ENCODE peak calls at places on chromosomes 12 and 14, in ten cellular contexts. One of them, this sample, is unnamed.

GRCh38 chr12:1302471-1302870 is 291.9 kb downstream of the FBXL14 start:
- DNase-seq in CD8-positive, alpha-beta memory T cell: no peak
- DNase-seq in heart left ventricle: no peak
- DNase-seq in NB4: no peak
- DNase-seq in activated CD4-positive, alpha-beta T cell treated with anti-CD3 and anti-CD28 coated beads for 24 hours: no peak
- DNase-seq in AG09319: no peak
- DNase-seq in AG10803: no peak
- DNase-seq in amniotic stem cell: no peak
- DNase-seq in fibroblast of lung: no peak
- DNase-seq in nephron progenitor cell: no peak
- DNase-seq in this sample: no peak

GRCh38 chr14:101889898-101890297 is 74.5 kb upstream of the DYNC1H1 start:
- DNase-seq in NB4: peak
- DNase-seq in amniotic stem cell: no peak
- DNase-seq in AG10803: peak
- DNase-seq in fibroblast of lung: no peak
- DNase-seq in nephron progenitor cell: no peak
- DNase-seq in CD8-positive, alpha-beta memory T cell: peak
- DNase-seq in activated CD4-positive, alpha-beta T cell treated with anti-CD3 and anti-CD28 coated beads for 24 hours: no peak
- DNase-seq in AG09319: no peak
- DNase-seq in heart left ventricle: no peak
- DNase-seq in this sample: peak

GRCh38 chr14:73613046-73613383 is 698 bp downstream of the ACOT6 start:
- DNase-seq in heart left ventricle: no peak
- DNase-seq in CD8-positive, alpha-beta memory T cell: no peak
- DNase-seq in amniotic stem cell: no peak
- DNase-seq in AG10803: no peak
- DNase-seq in activated CD4-positive, alpha-beta T cell treated with anti-CD3 and anti-CD28 coated beads for 24 hours: no peak
- DNase-seq in nephron progenitor cell: no peak
- DNase-seq in AG09319: no peak
- DNase-seq in fibroblast of lung: no peak
- DNase-seq in NB4: peak
- DNase-seq in this sample: peak

GRCh38 chr12:24407884-24408283 is 458.4 kb upstream of the SOX5 start:
- DNase-seq in nephron progenitor cell: no peak
- DNase-seq in CD8-positive, alpha-beta memory T cell: no peak
- DNase-seq in activated CD4-positive, alpha-beta T cell treated with anti-CD3 and anti-CD28 coated beads for 24 hours: no peak
- DNase-seq in AG10803: no peak
- DNase-seq in fibroblast of lung: no peak
- DNase-seq in NB4: no peak
- DNase-seq in AG09319: no peak
- DNase-seq in heart left ventricle: no peak
- DNase-seq in amniotic stem cell: no peak
- DNase-seq in this sample: no peak

GRCh38 chr12:4417471-4417870 is 28.1 kb downstream of the FGF6 start:
- DNase-seq in nephron progenitor cell: peak
- DNase-seq in CD8-positive, alpha-beta memory T cell: no peak
- DNase-seq in activated CD4-positive, alpha-beta T cell treated with anti-CD3 and anti-CD28 coated beads for 24 hours: no peak
- DNase-seq in AG09319: no peak
- DNase-seq in AG10803: no peak
- DNase-seq in fibroblast of lung: no peak
- DNase-seq in NB4: no peak
- DNase-seq in amniotic stem cell: no peak
- DNase-seq in heart left ventricle: peak
- DNase-seq in this sample: no peak

GRCh38 chr14:63938198-63939005 is 85.6 kb downstream of the SYNE2 start:
- DNase-seq in heart left ventricle: no peak
- DNase-seq in fibroblast of lung: no peak
- DNase-seq in nephron progenitor cell: no peak
- DNase-seq in amniotic stem cell: no peak
- DNase-seq in AG10803: no peak
- DNase-seq in activated CD4-positive, alpha-beta T cell treated with anti-CD3 and anti-CD28 coated beads for 24 hours: no peak
- DNase-seq in AG09319: no peak
- DNase-seq in CD8-positive, alpha-beta memory T cell: peak
- DNase-seq in NB4: no peak
- DNase-seq in this sample: no peak

GRCh38 chr14:73770977-73771847 is 57.0 kb upstream of the PNMA1 start:
- DNase-seq in AG09319: no peak
- DNase-seq in amniotic stem cell: no peak
- DNase-seq in CD8-positive, alpha-beta memory T cell: no peak
- DNase-seq in nephron progenitor cell: no peak
- DNase-seq in activated CD4-positive, alpha-beta T cell treated with anti-CD3 and anti-CD28 coated beads for 24 hours: no peak
- DNase-seq in fibroblast of lung: no peak
- DNase-seq in heart left ventricle: no peak
- DNase-seq in NB4: no peak
- DNase-seq in AG10803: no peak
- DNase-seq in this sample: no peak

GRCh38 chr12:120651821-120652220 is 11.4 kb downstream of the CABP1 start:
- DNase-seq in fibroblast of lung: no peak
- DNase-seq in nephron progenitor cell: no peak
- DNase-seq in AG09319: no peak
- DNase-seq in heart left ventricle: no peak
- DNase-seq in NB4: no peak
- DNase-seq in CD8-positive, alpha-beta memory T cell: no peak
- DNase-seq in amniotic stem cell: no peak
- DNase-seq in AG10803: peak
- DNase-seq in activated CD4-positive, alpha-beta T cell treated with anti-CD3 and anti-CD28 coated beads for 24 hours: no peak
- DNase-seq in this sample: peak

GRCh38 chr14:64645220-64645891 is 58.9 kb upstream of the PLEKHG3 start:
- DNase-seq in CD8-positive, alpha-beta memory T cell: no peak
- DNase-seq in activated CD4-positive, alpha-beta T cell treated with anti-CD3 and anti-CD28 coated beads for 24 hours: no peak
- DNase-seq in AG10803: peak
- DNase-seq in amniotic stem cell: peak
- DNase-seq in heart left ventricle: peak
- DNase-seq in AG09319: peak
- DNase-seq in nephron progenitor cell: peak
- DNase-seq in fibroblast of lung: peak
- DNase-seq in NB4: no peak
- DNase-seq in this sample: no peak

GRCh38 chr14:38481939-38482678 is 226.2 kb upstream of the CLEC14A start:
- DNase-seq in amniotic stem cell: no peak
- DNase-seq in CD8-positive, alpha-beta memory T cell: no peak
- DNase-seq in activated CD4-positive, alpha-beta T cell treated with anti-CD3 and anti-CD28 coated beads for 24 hours: no peak
- DNase-seq in nephron progenitor cell: no peak
- DNase-seq in NB4: no peak
- DNase-seq in AG09319: no peak
- DNase-seq in AG10803: peak
- DNase-seq in heart left ventricle: no peak
- DNase-seq in fibroblast of lung: peak
- DNase-seq in this sample: no peak